ENCODE peak calls at places on chromosome 11, in six cellular contexts. B is mammary epithelial cell, U is endodermal cell, G is IMR-90, T is SK-N-SH, P is colonic mucosa. X is an unnamed sample. For H3K4me1, the result is how much of the 10 kb centered on the place peaks cover.

GRCh38 chr11:20207781-20208621 is 47.7 kb upstream of the DBX1 start:
- DNase-seq in B (no peak), U (peak), G (peak), T (no peak), P (no peak), X (peak)

GRCh38 chr11:126716456-126717083 is 284.0 kb downstream of the KIRREL3 start:
- DNase-seq in B (no peak), U (peak), G (peak), T (peak), P (peak), X (peak)

GRCh38 chr11:132158091-132158490 is 787.7 kb downstream of the NTM start:
- DNase-seq in B (peak), U (peak), G (peak), T (no peak), P (no peak), X (peak)

GRCh38 chr11:102494216-102494615 is 36.3 kb downstream of the MMP7 start:
- DNase-seq in B (peak), U (no peak), G (peak), T (no peak), P (peak), X (no peak)

GRCh38 chr11:24239016-24239720 is 257.7 kb upstream of the LUZP2 start:
- DNase-seq in B (no peak), U (no peak), G (peak), T (no peak), P (no peak), X (peak)

GRCh38 chr11:96054870-96055705 is 131.2 kb upstream of the MTMR2 start:
- DNase-seq in B (peak), U (no peak), G (peak), T (peak), P (no peak), X (peak)

GRCh38 chr11:13126430-13126829 is 117.3 kb downstream of the RASSF10 start:
- DNase-seq in B (peak), U (no peak), G (peak), T (no peak), P (no peak), X (peak)

GRCh38 chr11:15535414-15535813 is 420.7 kb downstream of the INSC start:
- DNase-seq in B (no peak), U (no peak), G (no peak), T (no peak), P (no peak), X (no peak)

GRCh38 chr11:77598195-77598594 is 8.4 kb downstream of the AQP11 start:
- DNase-seq in B (no peak), U (no peak), G (no peak), T (no peak), P (no peak), X (no peak)

GRCh38 chr11:48154162-48154561 is 62.4 kb upstream of the OR4B1 start:
- DNase-seq in B (peak), U (no peak), G (peak), T (no peak), P (no peak), X (no peak)

GRCh38 chr11:6328321-6328720 is 8.0 kb upstream of the CAVIN3 start:
- DNase-seq in B (no peak), U (no peak), G (peak), T (no peak), P (no peak), X (peak)

GRCh38 chr11:32774081-32774480 is 20.4 kb downstream of the CCDC73 start:
- DNase-seq in B (no peak), U (no peak), G (no peak), T (no peak), P (no peak), X (no peak)

GRCh38 chr11:101127699-101128570 is 1.7 kb downstream of the PGR start:
- DNase-seq in B (no peak), U (peak), G (no peak), T (peak), P (peak), X (peak)

GRCh38 chr11:101127348-101127698 is 2.3 kb downstream of the PGR start:
- DNase-seq in B (peak), U (peak), G (no peak), T (no peak), P (no peak), X (peak)

GRCh38 chr11:101126551-101127347 is 2.9 kb downstream of the PGR start:
- DNase-seq in B (no peak), U (peak), G (no peak), T (no peak), P (no peak), X (peak)

GRCh38 chr11:101129203-101129943 is at the start of gene PGR:
- DNase-seq in B (no peak), U (peak), G (no peak), T (peak), P (peak), X (no peak)

GRCh38 chr11:101128571-101129202 is 926 bp downstream of the PGR start:
- DNase-seq in B (no peak), U (no peak), G (no peak), T (peak), P (no peak), X (no peak)
- H3K4me3 ChIP-seq in B (no peak), U (peak), G (no peak), T (no peak), P (peak), X (peak)

DNA sequence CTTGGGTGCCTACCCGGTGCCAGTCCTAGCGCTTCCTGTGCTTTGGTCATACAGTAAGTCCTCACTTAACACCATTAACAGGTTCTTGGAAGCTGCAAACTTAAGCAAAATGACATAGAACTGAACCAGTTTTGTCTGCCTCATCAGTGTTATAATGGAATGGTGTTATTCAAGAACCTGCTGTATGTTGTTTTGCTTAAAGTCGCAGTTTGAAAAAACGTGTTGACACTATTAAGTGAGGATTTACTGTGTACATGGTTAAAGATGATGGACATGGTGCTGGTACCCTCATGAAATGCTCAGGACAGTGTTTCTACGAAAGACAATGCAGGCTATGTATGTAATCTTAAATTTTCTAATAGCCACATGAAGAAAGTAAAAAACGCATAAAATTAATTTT is 41.3 kb downstream of the PPP6R3 start:
- DNase-seq in B (no peak), U (no peak), G (no peak), T (no peak), P (no peak), X (no peak)
- H3K4me1 ChIP-seq in B (under half), U (under half), G (under half), T (under half), P (under half), X (under half)

GRCh38 chr11:57598831-57599155 is 1.3 kb downstream of the SERPING1 start:
- DNase-seq in B (no peak), U (no peak), G (peak), T (no peak), P (no peak), X (no peak)
- H3K9ac ChIP-seq in B (no peak), U (no peak), G (peak), T (no peak), P (no peak), X (peak)

DNA sequence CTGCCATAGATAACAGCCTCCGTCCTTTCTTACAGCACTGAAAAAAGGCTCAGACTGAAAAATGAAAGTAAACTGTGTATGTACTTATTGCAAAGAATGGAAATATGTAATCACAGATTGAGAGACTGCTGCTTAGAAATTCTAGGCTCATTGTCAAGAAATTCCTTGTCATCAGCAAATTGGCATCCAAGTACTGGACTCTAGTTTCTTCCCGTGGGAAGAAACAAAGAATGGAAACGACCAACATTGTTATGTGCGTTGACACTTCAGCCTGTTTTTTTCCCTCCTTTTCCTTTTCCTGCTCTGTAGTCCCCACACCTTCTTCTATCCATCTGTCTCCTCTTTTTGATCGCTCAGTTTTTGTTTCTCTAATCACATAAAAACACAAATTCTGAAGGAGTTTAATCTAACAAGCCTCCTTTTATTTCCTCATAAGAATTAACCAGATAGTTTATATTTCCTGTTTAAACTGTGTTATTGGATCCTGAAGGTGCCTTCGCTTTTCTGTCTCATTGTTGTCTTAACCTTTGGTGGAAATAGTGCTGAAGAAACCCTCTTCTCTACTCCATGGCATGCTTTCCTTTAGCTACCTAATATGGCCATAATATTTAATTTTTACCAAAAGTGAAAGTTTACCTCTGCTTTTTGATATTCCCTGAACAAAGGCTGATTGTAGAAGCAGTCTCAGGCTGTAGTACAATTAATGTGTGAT is 20.0 kb upstream of the CASP12 start:
- DNase-seq in B (peak), U (no peak), G (peak), T (no peak), P (no peak), X (peak)
- H3K4me3 ChIP-seq in B (peak), U (no peak), G (peak), T (no peak), P (peak), X (peak)

DNA sequence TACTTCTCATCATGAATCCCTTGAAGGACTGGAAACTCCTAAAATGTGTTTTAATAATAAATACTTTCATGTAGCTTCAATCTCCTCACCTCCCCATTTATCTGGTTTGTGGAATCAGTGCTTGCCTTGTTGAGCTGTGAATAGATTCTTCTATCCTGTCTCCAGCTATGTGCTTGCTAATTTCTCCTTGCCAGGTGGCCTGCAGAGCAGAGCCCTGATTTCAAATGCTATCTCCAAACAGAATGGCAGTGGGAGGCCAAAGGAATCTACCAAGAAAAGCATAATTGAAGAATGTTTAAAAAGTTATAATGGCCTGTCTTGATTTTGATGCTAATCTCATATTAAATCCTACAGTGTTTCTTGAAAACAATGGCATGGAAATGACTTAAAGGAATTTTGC is 309.3 kb upstream of the CHORDC1 start:
- DNase-seq in B (no peak), U (peak), G (no peak), T (no peak), P (no peak), X (no peak)
- H3K4me1 ChIP-seq in B (under half), U (under half), G (under half), T (under half), P (under half), X (under half)

GRCh38 chr11:94795799-94796580 is 27.8 kb downstream of the AMOTL1 start:
- DNase-seq in B (no peak), U (no peak), G (no peak), T (no peak), P (no peak), X (no peak)
- H3K9ac ChIP-seq in B (no peak), U (no peak), G (no peak), T (peak), P (no peak), X (peak)

GRCh38 chr11:111265421-111265820 is 19.9 kb downstream of the POU2AF2 start:
- DNase-seq in B (no peak), U (no peak), G (no peak), T (no peak), P (no peak), X (no peak)
- H3K4me3 ChIP-seq in B (no peak), U (no peak), G (no peak), T (no peak), P (no peak), X (no peak)

DNA sequence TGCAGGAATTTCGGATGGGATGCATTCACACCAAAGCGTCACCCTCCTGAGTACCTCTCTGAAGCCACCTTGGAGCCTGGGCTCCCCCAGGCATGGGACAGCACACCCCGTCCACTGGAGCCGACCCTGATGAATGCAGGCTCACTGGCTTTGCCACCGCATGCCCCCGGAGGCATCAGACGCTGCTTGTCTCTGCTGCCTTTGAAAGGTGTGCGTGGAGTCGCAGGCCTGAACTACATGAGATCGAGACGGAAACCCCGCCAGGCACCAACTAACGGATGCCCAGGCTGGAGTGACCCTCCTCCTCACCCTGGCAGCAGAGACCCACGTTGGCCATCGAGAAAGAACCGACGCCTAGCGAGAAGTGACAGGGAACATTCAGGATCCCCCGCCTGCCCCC is 22.5 kb downstream of the KRTAP5-5 start:
- DNase-seq in B (no peak), U (no peak), G (no peak), T (peak), P (no peak), X (no peak)
- H3K4me1 ChIP-seq in B (under half), U (under half), G (under half), T (under half), P (under half), X (under half)

GRCh38 chr11:57584341-57584740 is 13.1 kb upstream of the SERPING1 start:
- DNase-seq in B (no peak), U (no peak), G (no peak), T (no peak), P (no peak), X (no peak)
- H3K9ac ChIP-seq in B (no peak), U (no peak), G (no peak), T (no peak), P (no peak), X (no peak)